ENCODE peak calls at places on chromosome 14, in eight cellular contexts. L is ovary, D is stomach, J is astrocyte of the spinal cord, Q is cardiac muscle cell, Z is GM06990, U is GM10248, B is GM20000. T is an unnamed sample.

GRCh38 chr14:65110525-65110924 is 8.2 kb upstream of the MAX start:
- DNase-seq in L (no peak), D (no peak), J (no peak), Q (no peak), Z (no peak), U (no peak), B (no peak), T (no peak)

GRCh38 chr14:75631453-75631831 is 29.2 kb downstream of the ERG28 start:
- DNase-seq in L (no peak), D (no peak), J (no peak), Q (no peak), Z (no peak), U (no peak), B (no peak), T (no peak)

GRCh38 chr14:102922490-102923200 is at the start of gene AMN:
- DNase-seq in L (no peak), D (no peak), J (no peak), Q (peak), Z (no peak), U (no peak), B (no peak), T (no peak)

GRCh38 chr14:86357866-86358265 is 827.9 kb downstream of the FLRT2 start:
- DNase-seq in L (no peak), D (no peak), J (no peak), Q (no peak), Z (no peak), U (no peak), B (no peak), T (no peak)

GRCh38 chr14:94011795-94012194 is 14.3 kb upstream of the OTUB2 start:
- DNase-seq in L (no peak), D (no peak), J (peak), Q (no peak), Z (no peak), U (no peak), B (peak), T (peak)

GRCh38 chr14:62066304-62066703 is 304.1 kb downstream of the SNAPC1 start:
- DNase-seq in L (no peak), D (no peak), J (no peak), Q (no peak), Z (no peak), U (no peak), B (no peak), T (no peak)

GRCh38 chr14:70188608-70189540 is at the start of gene SLC8A3:
- DNase-seq in L (no peak), D (peak), J (peak), Q (peak), Z (peak), U (peak), B (peak), T (no peak)

GRCh38 chr14:92651793-92652382 is 96.5 kb downstream of the LGMN start:
- DNase-seq in L (peak), D (peak), J (no peak), Q (no peak), Z (peak), U (peak), B (peak), T (peak)

GRCh38 chr14:76537912-76538647 is 162.1 kb downstream of the ESRRB start:
- DNase-seq in L (no peak), D (no peak), J (no peak), Q (no peak), Z (no peak), U (no peak), B (no peak), T (no peak)

GRCh38 chr14:42855159-42855558 is 1248.5 kb downstream of the LRFN5 start:
- DNase-seq in L (no peak), D (no peak), J (peak), Q (peak), Z (no peak), U (no peak), B (no peak), T (no peak)

GRCh38 chr14:67335781-67336180 is 23.8 kb downstream of the ATP6V1D start:
- DNase-seq in L (no peak), D (no peak), J (peak), Q (peak), Z (no peak), U (no peak), B (no peak), T (no peak)

GRCh38 chr14:80117876-80118275 is 93.4 kb downstream of the DIO2 start:
- DNase-seq in L (no peak), D (no peak), J (no peak), Q (no peak), Z (no peak), U (no peak), B (no peak), T (no peak)

GRCh38 chr14:21917699-21918436 is 244.2 kb upstream of the OR4E1 start:
- DNase-seq in L (no peak), D (peak), J (peak), Q (peak), Z (no peak), U (peak), B (peak), T (peak)

GRCh38 chr14:59422069-59422881 is 42.9 kb downstream of the GPR135 start:
- DNase-seq in L (no peak), D (no peak), J (no peak), Q (no peak), Z (no peak), U (no peak), B (peak), T (no peak)

GRCh38 chr14:100384819-100385813 is 62.0 kb downstream of the SLC25A47 start:
- DNase-seq in L (no peak), D (no peak), J (peak), Q (peak), Z (no peak), U (no peak), B (no peak), T (no peak)

GRCh38 chr14:69464829-69465228 is 19.7 kb upstream of the PLEKHD1 start:
- DNase-seq in L (no peak), D (no peak), J (peak), Q (peak), Z (no peak), U (no peak), B (no peak), T (no peak)

GRCh38 chr14:103803661-103804060 is 43.7 kb downstream of the PPP1R13B start:
- DNase-seq in L (no peak), D (no peak), J (no peak), Q (peak), Z (no peak), U (no peak), B (no peak), T (no peak)

GRCh38 chr14:55354500-55354899 is 57.1 kb downstream of the ATG14 start:
- DNase-seq in L (peak), D (peak), J (peak), Q (peak), Z (no peak), U (peak), B (peak), T (peak)

GRCh38 chr14:70045715-70046535 is 142.8 kb downstream of the SLC8A3 start:
- DNase-seq in L (no peak), D (peak), J (peak), Q (peak), Z (peak), U (peak), B (peak), T (no peak)

GRCh38 chr14:59331217-59331616 is 134.0 kb downstream of the GPR135 start:
- DNase-seq in L (no peak), D (no peak), J (no peak), Q (no peak), Z (no peak), U (no peak), B (no peak), T (no peak)

DNA sequence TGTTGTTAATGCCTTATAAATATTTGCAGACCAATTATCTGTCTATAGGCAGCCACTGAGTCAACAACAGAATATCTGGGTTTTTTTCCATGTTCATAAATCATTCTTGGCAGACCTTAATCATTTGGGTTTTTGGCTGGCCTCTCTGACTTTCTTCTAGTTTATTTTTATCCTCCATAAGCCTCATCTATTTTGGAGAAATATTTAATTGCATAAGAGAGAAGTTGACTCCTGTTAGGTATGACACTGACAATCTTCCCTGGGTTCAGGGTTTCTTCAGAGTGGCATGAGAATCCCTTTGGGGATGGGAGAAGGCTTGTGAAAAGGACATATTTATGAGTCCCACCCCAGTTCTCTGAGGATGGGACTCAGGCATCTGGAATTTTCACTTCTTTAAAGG is 299.8 kb downstream of the NRXN3 start:
- DNase-seq in L (no peak), D (no peak), J (no peak), Q (no peak), Z (no peak), U (no peak), B (no peak), T (no peak)
- TF ChIP-seq CTCF in L (no peak), D (no peak), J (no peak), Q (no peak), Z (no peak), U (no peak), B (no peak), T (no peak)

DNA sequence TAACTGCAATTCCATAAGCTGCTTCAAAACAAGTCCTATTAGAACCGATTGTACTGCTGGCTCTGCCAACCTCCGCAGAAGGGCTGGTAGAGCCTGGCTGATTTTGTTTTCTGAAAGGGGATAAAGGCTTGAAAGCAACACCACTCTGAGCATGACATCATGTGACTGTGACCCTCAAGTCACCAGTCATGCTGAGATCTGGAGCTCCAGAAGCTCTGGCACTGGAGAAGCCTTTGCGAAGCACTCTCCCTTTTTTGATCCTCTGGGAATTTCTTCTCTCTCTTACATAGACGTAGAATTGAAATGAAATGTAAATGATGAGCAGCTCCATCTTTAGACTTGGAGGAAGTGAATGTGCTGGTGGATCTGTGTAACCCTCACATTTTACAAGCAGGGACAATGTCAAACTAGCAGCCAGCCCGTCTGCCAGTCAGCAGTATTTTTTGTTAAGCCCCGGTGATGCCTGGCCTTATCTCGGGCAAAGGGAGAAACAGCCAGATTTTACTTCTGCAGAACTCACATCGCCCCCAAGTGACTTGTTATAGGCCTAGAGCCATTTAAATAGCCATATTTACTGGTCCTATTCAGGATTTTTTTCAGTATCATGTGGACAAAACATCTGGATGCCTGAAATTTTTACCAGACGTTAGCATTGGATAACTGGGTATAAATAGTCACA is 112.1 kb upstream of the NPAS3 start:
- DNase-seq in L (no peak), D (no peak), J (peak), Q (peak), Z (no peak), U (no peak), B (no peak), T (no peak)
- TF ChIP-seq CTCF in L (no peak), D (no peak), J (peak), Q (peak), Z (no peak), U (no peak), B (no peak), T (no peak)

DNA sequence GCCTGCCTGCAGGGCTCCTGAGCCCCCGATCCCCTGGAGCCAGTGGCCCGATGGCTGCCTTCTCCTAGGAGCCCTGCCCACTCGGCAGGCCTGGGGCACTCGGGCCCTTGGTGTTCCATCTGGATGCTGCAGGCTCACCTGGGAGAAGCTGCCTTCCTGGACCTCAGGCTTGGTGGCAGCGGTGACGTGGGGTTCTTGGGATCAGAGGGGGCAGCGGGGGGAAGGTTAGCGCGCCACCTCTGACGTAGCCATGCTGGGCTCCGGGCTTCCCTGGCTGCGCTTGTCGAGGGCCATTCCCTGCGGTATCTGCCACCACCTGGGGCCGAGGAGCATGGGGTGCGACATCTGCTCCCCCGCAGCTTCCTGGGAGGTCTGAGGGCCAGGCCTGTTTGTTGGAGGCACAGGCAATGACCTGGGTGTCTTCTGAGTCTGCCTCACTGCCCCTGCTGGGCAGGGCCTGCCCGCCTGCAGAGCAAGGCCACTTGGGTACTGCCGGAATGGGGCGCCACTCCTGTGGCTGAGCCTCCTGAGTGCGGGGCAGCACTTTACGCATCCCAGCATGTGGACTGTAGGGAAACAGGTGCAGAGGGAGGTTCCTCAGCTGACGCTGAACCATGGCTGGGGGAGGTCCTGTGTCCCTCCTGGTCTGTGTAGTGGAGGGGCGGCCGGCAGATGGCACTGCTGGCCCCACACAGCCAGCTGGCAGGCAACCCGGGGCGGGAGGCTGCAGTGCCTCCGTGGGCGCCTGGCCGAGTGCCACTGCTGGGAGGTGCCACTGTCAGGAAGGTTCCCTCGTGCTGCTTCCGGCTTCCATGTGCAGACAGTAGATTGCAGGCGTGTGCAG is 20.3 kb downstream of the MTA1 start:
- DNase-seq in L (no peak), D (no peak), J (no peak), Q (no peak), Z (no peak), U (no peak), B (no peak), T (no peak)
- TF ChIP-seq CTCF in L (no peak), D (no peak), J (no peak), Q (no peak), Z (no peak), U (no peak), B (no peak), T (no peak)

GRCh38 chr14:72164420-72165150 is 232.4 kb downstream of the RGS6 start:
- DNase-seq in L (no peak), D (no peak), J (no peak), Q (no peak), Z (peak), U (peak), B (no peak), T (no peak)
- TF ChIP-seq CTCF in L (no peak), D (no peak), J (no peak), Q (no peak), Z (no peak), U (no peak), B (no peak), T (no peak)

DNA sequence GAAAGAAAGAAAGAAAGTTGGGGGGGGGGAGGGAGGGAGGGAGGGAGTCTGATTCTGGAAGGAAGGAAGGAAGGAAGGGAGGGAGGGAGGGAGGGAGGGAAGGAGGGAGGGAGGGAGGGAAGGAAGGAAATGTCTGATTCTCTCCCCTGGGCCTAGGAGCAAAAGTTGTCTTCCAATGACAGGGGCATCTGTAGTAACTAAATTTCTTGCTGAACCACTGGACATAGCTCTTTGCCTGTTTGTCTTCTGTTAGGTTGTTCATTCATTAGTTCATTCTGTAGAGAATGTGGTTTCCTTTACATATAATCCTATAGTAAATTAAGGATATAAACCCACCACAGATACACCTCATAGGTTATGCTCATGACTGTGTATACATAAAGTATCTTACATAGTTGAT is 59.9 kb downstream of the GPR68 start:
- DNase-seq in L (no peak), D (no peak), J (no peak), Q (no peak), Z (no peak), U (no peak), B (no peak), T (no peak)
- TF ChIP-seq CTCF in L (no peak), D (no peak), J (no peak), Q (no peak), Z (no peak), U (no peak), B (no peak), T (no peak)

GRCh38 chr14:101481557-101481956 is 79.7 kb upstream of the DIO3 start:
- DNase-seq in L (peak), D (peak), J (no peak), Q (no peak), Z (no peak), U (no peak), B (no peak), T (no peak)

GRCh38 chr14:101480022-101480746 is 81.1 kb upstream of the DIO3 start:
- DNase-seq in L (peak), D (peak), J (no peak), Q (no peak), Z (no peak), U (no peak), B (no peak), T (no peak)

GRCh38 chr14:101480747-101481530 is 80.4 kb upstream of the DIO3 start:
- DNase-seq in L (peak), D (peak), J (peak), Q (peak), Z (no peak), U (no peak), B (no peak), T (no peak)

GRCh38 chr14:101483829-101484228 is 77.5 kb upstream of the DIO3 start:
- DNase-seq in L (no peak), D (no peak), J (no peak), Q (no peak), Z (no peak), U (no peak), B (no peak), T (no peak)

GRCh38 chr14:101482066-101482465 is 79.2 kb upstream of the DIO3 start:
- DNase-seq in L (peak), D (no peak), J (no peak), Q (no peak), Z (no peak), U (no peak), B (no peak), T (no peak)
- TF ChIP-seq CTCF in L (no peak), D (no peak), J (no peak), Q (no peak), Z (no peak), U (no peak), B (no peak), T (no peak)

GRCh38 chr14:87935081-87935828 is 57.7 kb downstream of the GALC start:
- DNase-seq in L (no peak), D (no peak), J (no peak), Q (no peak), Z (no peak), U (no peak), B (no peak), T (no peak)

GRCh38 chr14:87935895-87936294 is 57.1 kb downstream of the GALC start:
- DNase-seq in L (no peak), D (no peak), J (no peak), Q (no peak), Z (no peak), U (no peak), B (no peak), T (no peak)

DNA sequence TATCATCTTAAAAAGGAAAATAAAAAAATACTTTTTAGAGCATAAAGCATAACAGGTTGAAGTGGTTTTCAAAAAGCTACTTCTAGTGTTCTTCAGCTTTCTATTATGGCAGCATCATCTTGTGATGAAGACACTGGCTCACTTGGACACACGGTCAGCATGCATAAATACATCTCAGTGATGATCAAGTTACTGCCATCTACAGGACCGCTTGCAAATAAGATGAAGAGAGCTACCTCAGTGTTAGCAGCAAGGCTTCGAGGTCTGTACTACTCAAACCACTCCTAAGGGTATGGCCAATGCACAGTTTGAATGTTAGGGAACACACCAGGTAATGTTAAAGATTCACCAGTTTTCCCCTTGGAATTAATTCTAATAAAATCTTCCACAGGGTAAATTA is 58.8 kb downstream of the GALC start:
- DNase-seq in L (no peak), D (no peak), J (no peak), Q (peak), Z (no peak), U (no peak), B (no peak), T (no peak)
- TF ChIP-seq CTCF in L (no peak), D (no peak), J (no peak), Q (no peak), Z (peak), U (no peak), B (no peak), T (no peak)

GRCh38 chr14:57502581-57503254 is 9.1 kb upstream of the CCDC198 start:
- DNase-seq in L (peak), D (no peak), J (peak), Q (peak), Z (no peak), U (no peak), B (no peak), T (no peak)
- TF ChIP-seq CTCF in L (no peak), D (no peak), J (no peak), Q (no peak), Z (no peak), U (no peak), B (no peak), T (no peak)